ENCODE peak calls at places on chromosomes 6 and 20, in six cellular contexts. One of them, this sample, is unnamed. For H3K36me3, the result is how much of the 10 kb centered on the place peaks cover.

GRCh38 chr20:967796-968742 is 34.0 kb downstream of the RSPO4 start:
- DNase-seq in ovary: no peak
- DNase-seq in cardiac muscle cell: peak
- DNase-seq in ascending aorta: no peak
- DNase-seq in brain microvascular endothelial cell: peak
- DNase-seq in hepatocyte: no peak
- DNase-seq in this sample: peak

GRCh38 chr6:118535176-118535844 is 12.8 kb upstream of the PLN start:
- DNase-seq in brain microvascular endothelial cell: no peak
- DNase-seq in ascending aorta: no peak
- DNase-seq in hepatocyte: no peak
- DNase-seq in ovary: no peak
- DNase-seq in cardiac muscle cell: no peak
- DNase-seq in this sample: no peak

GRCh38 chr6:169972736-169973135 is 221.3 kb downstream of the ERMARD start:
- DNase-seq in hepatocyte: no peak
- DNase-seq in ascending aorta: no peak
- DNase-seq in brain microvascular endothelial cell: no peak
- DNase-seq in cardiac muscle cell: no peak
- DNase-seq in ovary: no peak
- DNase-seq in this sample: no peak

GRCh38 chr20:25453035-25453810 is 45.8 kb downstream of the GINS1 start:
- DNase-seq in hepatocyte: no peak
- DNase-seq in ovary: no peak
- DNase-seq in brain microvascular endothelial cell: no peak
- DNase-seq in cardiac muscle cell: peak
- DNase-seq in ascending aorta: no peak
- DNase-seq in this sample: peak

GRCh38 chr6:136226027-136226673 is 24.0 kb downstream of the MTFR2 start:
- DNase-seq in ovary: peak
- DNase-seq in ascending aorta: no peak
- DNase-seq in brain microvascular endothelial cell: peak
- DNase-seq in hepatocyte: peak
- DNase-seq in cardiac muscle cell: peak
- DNase-seq in this sample: peak

GRCh38 chr6:170439366-170440351 is 113.4 kb downstream of the PSMB1 start:
- DNase-seq in brain microvascular endothelial cell: peak
- DNase-seq in ascending aorta: no peak
- DNase-seq in cardiac muscle cell: no peak
- DNase-seq in ovary: no peak
- DNase-seq in hepatocyte: no peak
- DNase-seq in this sample: no peak

GRCh38 chr6:18122128-18123093 is at the start of gene NHLRC1:
- DNase-seq in ovary: peak
- DNase-seq in cardiac muscle cell: peak
- DNase-seq in hepatocyte: peak
- DNase-seq in ascending aorta: peak
- DNase-seq in brain microvascular endothelial cell: peak
- DNase-seq in this sample: peak

GRCh38 chr6:157988700-157989063 is 7.0 kb downstream of the SYNJ2 start:
- DNase-seq in brain microvascular endothelial cell: no peak
- DNase-seq in ascending aorta: no peak
- DNase-seq in hepatocyte: no peak
- DNase-seq in cardiac muscle cell: no peak
- DNase-seq in ovary: no peak
- DNase-seq in this sample: no peak

GRCh38 chr20:12372557-12372956 is 454.9 kb downstream of the BTBD3 start:
- DNase-seq in brain microvascular endothelial cell: no peak
- DNase-seq in ovary: no peak
- DNase-seq in ascending aorta: no peak
- DNase-seq in hepatocyte: no peak
- DNase-seq in cardiac muscle cell: no peak
- DNase-seq in this sample: no peak

GRCh38 chr20:58713801-58714339 is 21.3 kb downstream of the NPEPL1 start:
- DNase-seq in cardiac muscle cell: no peak
- DNase-seq in hepatocyte: peak
- DNase-seq in brain microvascular endothelial cell: no peak
- DNase-seq in ascending aorta: no peak
- DNase-seq in ovary: peak
- DNase-seq in this sample: no peak

GRCh38 chr20:896626-897025 is 19.5 kb downstream of the ANGPT4 start:
- DNase-seq in hepatocyte: no peak
- DNase-seq in brain microvascular endothelial cell: peak
- DNase-seq in ovary: no peak
- DNase-seq in ascending aorta: no peak
- DNase-seq in cardiac muscle cell: peak
- DNase-seq in this sample: no peak

GRCh38 chr6:148203970-148204369 is 138.7 kb upstream of the SASH1 start:
- DNase-seq in ascending aorta: no peak
- DNase-seq in ovary: no peak
- DNase-seq in cardiac muscle cell: peak
- DNase-seq in brain microvascular endothelial cell: peak
- DNase-seq in hepatocyte: no peak
- DNase-seq in this sample: peak

GRCh38 chr6:49528571-49528970 is 21.9 kb upstream of the C6orf141 start:
- DNase-seq in ovary: no peak
- DNase-seq in cardiac muscle cell: no peak
- DNase-seq in hepatocyte: no peak
- DNase-seq in ascending aorta: no peak
- DNase-seq in brain microvascular endothelial cell: no peak
- DNase-seq in this sample: no peak

GRCh38 chr6:55694148-55694547 is 115.2 kb upstream of the HMGCLL1 start:
- DNase-seq in hepatocyte: peak
- DNase-seq in cardiac muscle cell: peak
- DNase-seq in ovary: no peak
- DNase-seq in brain microvascular endothelial cell: peak
- DNase-seq in ascending aorta: no peak
- DNase-seq in this sample: peak

GRCh38 chr20:48686238-48687096 is 141.3 kb downstream of the PREX1 start:
- DNase-seq in ovary: no peak
- DNase-seq in ascending aorta: no peak
- DNase-seq in hepatocyte: peak
- DNase-seq in cardiac muscle cell: peak
- DNase-seq in brain microvascular endothelial cell: no peak
- DNase-seq in this sample: peak

GRCh38 chr6:163620670-163621330 is 206.3 kb downstream of the QKI start:
- DNase-seq in hepatocyte: no peak
- DNase-seq in cardiac muscle cell: no peak
- DNase-seq in ascending aorta: no peak
- DNase-seq in ovary: no peak
- DNase-seq in brain microvascular endothelial cell: peak
- DNase-seq in this sample: no peak

GRCh38 chr6:48150701-48151100 is 39.7 kb upstream of the PTCHD4 start:
- DNase-seq in ascending aorta: no peak
- DNase-seq in cardiac muscle cell: no peak
- DNase-seq in hepatocyte: no peak
- DNase-seq in ovary: no peak
- DNase-seq in brain microvascular endothelial cell: no peak
- DNase-seq in this sample: no peak

GRCh38 chr20:45968081-45968671 is 3.8 kb downstream of the ZNF335 start:
- DNase-seq in ascending aorta: no peak
- DNase-seq in ovary: no peak
- DNase-seq in brain microvascular endothelial cell: no peak
- DNase-seq in cardiac muscle cell: no peak
- DNase-seq in hepatocyte: no peak
- DNase-seq in this sample: no peak

DNA sequence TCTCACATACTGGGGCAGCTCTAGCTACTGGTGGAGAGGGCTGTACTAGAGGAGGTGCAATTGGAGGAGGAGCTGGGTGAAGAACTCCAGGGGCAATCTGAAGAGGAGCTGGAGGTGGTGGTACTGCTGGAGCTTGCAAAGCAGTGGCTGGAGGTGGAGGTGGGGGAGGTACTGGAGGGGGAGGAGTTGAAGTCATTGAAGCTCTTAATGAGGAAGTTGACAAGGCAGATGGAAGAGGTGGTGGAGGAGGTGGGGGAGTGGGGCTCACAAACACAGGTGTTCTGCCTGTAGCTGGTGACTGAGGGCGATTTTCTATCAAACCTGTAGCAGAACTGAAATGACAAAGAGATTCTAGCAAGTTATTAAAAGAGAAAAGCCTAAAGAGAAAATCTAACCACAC is 77.6 kb downstream of the WASF1 start:
- DNase-seq in cardiac muscle cell: no peak
- DNase-seq in brain microvascular endothelial cell: no peak
- DNase-seq in ovary: no peak
- DNase-seq in hepatocyte: no peak
- DNase-seq in ascending aorta: no peak
- DNase-seq in this sample: no peak
- H3K36me3 ChIP-seq in cardiac muscle cell: under half
- H3K36me3 ChIP-seq in brain microvascular endothelial cell: under half
- H3K36me3 ChIP-seq in ovary: under half
- H3K36me3 ChIP-seq in hepatocyte: under half
- H3K36me3 ChIP-seq in ascending aorta: under half
- H3K36me3 ChIP-seq in this sample: half or more

GRCh38 chr20:6702144-6702543 is 65.3 kb upstream of the BMP2 start:
- DNase-seq in ovary: no peak
- DNase-seq in cardiac muscle cell: no peak
- DNase-seq in brain microvascular endothelial cell: no peak
- DNase-seq in ascending aorta: no peak
- DNase-seq in hepatocyte: no peak
- DNase-seq in this sample: no peak

GRCh38 chr20:6698723-6699122 is 68.8 kb upstream of the BMP2 start:
- DNase-seq in hepatocyte: no peak
- DNase-seq in ovary: no peak
- DNase-seq in ascending aorta: no peak
- DNase-seq in cardiac muscle cell: no peak
- DNase-seq in brain microvascular endothelial cell: no peak
- DNase-seq in this sample: no peak

GRCh38 chr20:6700563-6701328 is 66.7 kb upstream of the BMP2 start:
- DNase-seq in ovary: no peak
- DNase-seq in hepatocyte: no peak
- DNase-seq in ascending aorta: no peak
- DNase-seq in cardiac muscle cell: no peak
- DNase-seq in brain microvascular endothelial cell: no peak
- DNase-seq in this sample: no peak

GRCh38 chr20:6698056-6698455 is 69.4 kb upstream of the BMP2 start:
- DNase-seq in ascending aorta: no peak
- DNase-seq in ovary: no peak
- DNase-seq in brain microvascular endothelial cell: no peak
- DNase-seq in hepatocyte: peak
- DNase-seq in cardiac muscle cell: no peak
- DNase-seq in this sample: no peak

GRCh38 chr20:6699931-6700562 is 67.4 kb upstream of the BMP2 start:
- DNase-seq in brain microvascular endothelial cell: no peak
- DNase-seq in cardiac muscle cell: no peak
- DNase-seq in hepatocyte: no peak
- DNase-seq in ascending aorta: no peak
- DNase-seq in ovary: no peak
- DNase-seq in this sample: no peak
- TF ChIP-seq CTCF in brain microvascular endothelial cell: no peak
- TF ChIP-seq CTCF in cardiac muscle cell: no peak
- TF ChIP-seq CTCF in hepatocyte: no peak
- TF ChIP-seq CTCF in ascending aorta: no peak
- TF ChIP-seq CTCF in ovary: no peak
- TF ChIP-seq CTCF in this sample: no peak

DNA sequence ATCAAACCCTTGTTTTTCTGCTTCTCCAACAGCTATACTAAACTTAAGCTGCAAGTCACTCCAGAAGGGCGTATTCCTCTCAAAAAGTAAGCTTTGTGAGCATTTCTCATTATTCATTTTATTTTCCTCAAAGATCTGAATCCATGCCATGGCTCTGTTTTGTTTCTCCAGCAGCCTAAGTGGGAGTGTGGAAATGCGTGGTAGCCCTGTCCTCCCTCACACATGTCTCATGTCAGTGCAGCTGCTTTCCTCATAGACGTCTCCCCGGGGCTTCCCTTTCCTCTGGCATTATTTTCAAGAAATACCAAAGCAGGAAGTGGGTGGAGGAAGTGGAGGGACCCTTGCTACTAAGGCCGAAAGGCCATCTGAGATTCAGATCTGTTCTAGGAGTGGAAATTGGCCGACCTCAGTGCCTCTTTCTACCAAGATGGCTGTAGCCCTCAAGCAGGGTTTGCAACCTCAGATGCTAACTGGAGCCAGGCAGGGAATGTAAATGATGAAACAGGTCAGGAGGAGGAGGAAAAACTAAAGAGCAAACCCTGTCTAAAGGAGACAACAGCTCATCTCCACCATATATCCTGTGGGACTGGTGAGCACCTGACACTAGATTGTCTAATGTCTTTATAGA is 420.9 kb upstream of the PLCB4 start:
- DNase-seq in hepatocyte: no peak
- DNase-seq in ovary: peak
- DNase-seq in brain microvascular endothelial cell: no peak
- DNase-seq in cardiac muscle cell: peak
- DNase-seq in ascending aorta: no peak
- DNase-seq in this sample: no peak
- H3K36me3 ChIP-seq in hepatocyte: under half
- H3K36me3 ChIP-seq in ovary: under half
- H3K36me3 ChIP-seq in brain microvascular endothelial cell: under half
- H3K36me3 ChIP-seq in cardiac muscle cell: under half
- H3K36me3 ChIP-seq in ascending aorta: under half
- H3K36me3 ChIP-seq in this sample: under half

GRCh38 chr20:60037120-60037499 is 78.9 kb downstream of the CDH26 start:
- DNase-seq in ascending aorta: no peak
- DNase-seq in hepatocyte: no peak
- DNase-seq in ovary: no peak
- DNase-seq in brain microvascular endothelial cell: peak
- DNase-seq in cardiac muscle cell: no peak
- DNase-seq in this sample: peak
- TF ChIP-seq CTCF in ascending aorta: no peak
- TF ChIP-seq CTCF in hepatocyte: no peak
- TF ChIP-seq CTCF in ovary: no peak
- TF ChIP-seq CTCF in brain microvascular endothelial cell: peak
- TF ChIP-seq CTCF in cardiac muscle cell: no peak
- TF ChIP-seq CTCF in this sample: peak

GRCh38 chr20:44632103-44632752 is 19.3 kb downstream of the ADA start:
- DNase-seq in ovary: no peak
- DNase-seq in ascending aorta: no peak
- DNase-seq in hepatocyte: no peak
- DNase-seq in brain microvascular endothelial cell: no peak
- DNase-seq in cardiac muscle cell: no peak
- DNase-seq in this sample: peak

GRCh38 chr20:44637042-44637441 is 14.5 kb downstream of the ADA start:
- DNase-seq in hepatocyte: no peak
- DNase-seq in cardiac muscle cell: no peak
- DNase-seq in ovary: no peak
- DNase-seq in ascending aorta: no peak
- DNase-seq in brain microvascular endothelial cell: no peak
- DNase-seq in this sample: no peak

GRCh38 chr20:44633872-44634600 is 17.5 kb downstream of the ADA start:
- DNase-seq in ovary: no peak
- DNase-seq in brain microvascular endothelial cell: no peak
- DNase-seq in hepatocyte: no peak
- DNase-seq in ascending aorta: no peak
- DNase-seq in cardiac muscle cell: no peak
- DNase-seq in this sample: no peak

GRCh38 chr20:44635877-44636276 is 15.6 kb downstream of the ADA start:
- DNase-seq in ovary: no peak
- DNase-seq in ascending aorta: no peak
- DNase-seq in cardiac muscle cell: no peak
- DNase-seq in hepatocyte: no peak
- DNase-seq in brain microvascular endothelial cell: no peak
- DNase-seq in this sample: no peak

GRCh38 chr20:44633187-44633851 is 18.2 kb downstream of the ADA start:
- DNase-seq in cardiac muscle cell: no peak
- DNase-seq in brain microvascular endothelial cell: no peak
- DNase-seq in ascending aorta: no peak
- DNase-seq in ovary: no peak
- DNase-seq in hepatocyte: no peak
- DNase-seq in this sample: no peak
- H3K36me3 ChIP-seq in cardiac muscle cell: under half
- H3K36me3 ChIP-seq in brain microvascular endothelial cell: under half
- H3K36me3 ChIP-seq in ascending aorta: under half
- H3K36me3 ChIP-seq in ovary: under half
- H3K36me3 ChIP-seq in hepatocyte: under half
- H3K36me3 ChIP-seq in this sample: under half

This sample was measured in A673.